ENCODE peak calls at places on chromosomes 12 and 14, in four cellular contexts. P is neuronal stem cell, F is GM23338, J is GM12878. A is an unnamed sample.

GRCh38 chr14:86766469-86766868 is 1226.5 kb downstream of the GALC start:
- DNase-seq in P (no peak), F (no peak), J (no peak), A (no peak)

GRCh38 chr14:86798330-86798729 is 1194.7 kb downstream of the GALC start:
- DNase-seq in P (no peak), F (no peak), J (no peak), A (no peak)

GRCh38 chr14:36818794-36819384 is 157.2 kb downstream of the PAX9 start:
- DNase-seq in P (peak; percentile 37), F (no peak), J (no peak), A (no peak)

GRCh38 chr12:65603428-65604351 is 220.6 kb upstream of the HMGA2 start:
- DNase-seq in P (no peak), F (peak; percentile 50), J (no peak), A (peak; percentile 44)

GRCh38 chr12:11785722-11786121 is 136.2 kb downstream of the ETV6 start:
- DNase-seq in P (no peak), F (no peak), J (no peak), A (no peak)

GRCh38 chr12:107131832-107132616 is 38.7 kb upstream of the CRY1 start:
- DNase-seq in P (peak; percentile 71), F (peak; percentile 93), J (no peak), A (peak; percentile 87)

GRCh38 chr14:24067133-24068082 is 4.0 kb upstream of the CPNE6 start:
- DNase-seq in P (no peak), F (no peak), J (no peak), A (peak; percentile 65)

GRCh38 chr14:33914676-33915516 is 36.0 kb downstream of the EGLN3 start:
- DNase-seq in P (no peak), F (no peak), J (no peak), A (no peak)

GRCh38 chr14:51472881-51473280 is 178.8 kb upstream of the FRMD6 start:
- DNase-seq in P (no peak), F (no peak), J (no peak), A (no peak)

GRCh38 chr14:91317381-91318313 is 73.1 kb upstream of the GPR68 start:
- DNase-seq in P (no peak), F (no peak), J (no peak), A (no peak)

GRCh38 chr14:91582761-91583160 is 72.7 kb upstream of the PPP4R3A start:
- DNase-seq in P (no peak), F (no peak), J (no peak), A (no peak)

GRCh38 chr12:70849265-70849960 is 71.1 kb downstream of the PTPRR start:
- DNase-seq in P (no peak), F (peak; percentile 46), J (no peak), A (no peak)

GRCh38 chr14:71776463-71777359 is 155.5 kb upstream of the RGS6 start:
- DNase-seq in P (no peak), F (peak; percentile 18), J (peak; percentile 25), A (peak; percentile 58)

GRCh38 chr12:1929241-1929984 is 11.0 kb upstream of the CACNA2D4 start:
- DNase-seq in P (no peak), F (no peak), J (no peak), A (no peak)

GRCh38 chr12:124913474-124914391 is 717 bp downstream of the UBC start:
- DNase-seq in P (no peak), F (peak; percentile 93), J (no peak), A (no peak)

GRCh38 chr14:52873694-52874093 is 77.2 kb downstream of the FERMT2 start:
- DNase-seq in P (no peak), F (no peak), J (no peak), A (peak; percentile 15)

GRCh38 chr14:52873096-52873495 is 77.8 kb downstream of the FERMT2 start:
- DNase-seq in P (no peak), F (peak; percentile 75), J (no peak), A (no peak)

GRCh38 chr14:52876311-52876710 is 74.5 kb downstream of the FERMT2 start:
- DNase-seq in P (no peak), F (peak; percentile 47), J (no peak), A (no peak)

GRCh38 chr14:52875707-52876106 is 75.1 kb downstream of the FERMT2 start:
- DNase-seq in P (no peak), F (no peak), J (no peak), A (no peak)

GRCh38 chr14:52874389-52874788 is 76.5 kb downstream of the FERMT2 start:
- DNase-seq in P (no peak), F (no peak), J (no peak), A (no peak)
- H3K4me2 ChIP-seq in P (no peak overlapping the region), F (peak overlapping the region; percentile 64), J (no peak overlapping the region), A (no peak overlapping the region)

GRCh38 chr12:68252077-68252476 is 1.3 kb downstream of the IL22 start:
- DNase-seq in P (no peak), F (no peak), J (no peak), A (no peak)

GRCh38 chr12:68246350-68246749 is 7.1 kb downstream of the IL22 start:
- DNase-seq in P (no peak), F (no peak), J (no peak), A (no peak)

GRCh38 chr12:68253504-68253903 is at the start of gene IL22:
- DNase-seq in P (no peak), F (no peak), J (no peak), A (no peak)

GRCh38 chr12:68247785-68248184 is 5.6 kb downstream of the IL22 start:
- DNase-seq in P (no peak), F (no peak), J (no peak), A (no peak)

GRCh38 chr12:68250454-68250853 is 3.0 kb downstream of the IL22 start:
- DNase-seq in P (peak; percentile 24), F (no peak), J (no peak), A (no peak)
- H3K4me2 ChIP-seq in P (no peak overlapping the region), F (no peak overlapping the region), J (no peak overlapping the region), A (no peak overlapping the region)

GRCh38 chr14:70254476-70254961 is 65.8 kb upstream of the SLC8A3 start:
- DNase-seq in P (peak; percentile 23), F (peak; percentile 59), J (no peak), A (no peak)
- H3K4me2 ChIP-seq in P (peak overlapping the region; percentile 53), F (peak overlapping the region; percentile 80), J (peak overlapping the region; percentile 7), A (peak overlapping the region; percentile 64)

DNA sequence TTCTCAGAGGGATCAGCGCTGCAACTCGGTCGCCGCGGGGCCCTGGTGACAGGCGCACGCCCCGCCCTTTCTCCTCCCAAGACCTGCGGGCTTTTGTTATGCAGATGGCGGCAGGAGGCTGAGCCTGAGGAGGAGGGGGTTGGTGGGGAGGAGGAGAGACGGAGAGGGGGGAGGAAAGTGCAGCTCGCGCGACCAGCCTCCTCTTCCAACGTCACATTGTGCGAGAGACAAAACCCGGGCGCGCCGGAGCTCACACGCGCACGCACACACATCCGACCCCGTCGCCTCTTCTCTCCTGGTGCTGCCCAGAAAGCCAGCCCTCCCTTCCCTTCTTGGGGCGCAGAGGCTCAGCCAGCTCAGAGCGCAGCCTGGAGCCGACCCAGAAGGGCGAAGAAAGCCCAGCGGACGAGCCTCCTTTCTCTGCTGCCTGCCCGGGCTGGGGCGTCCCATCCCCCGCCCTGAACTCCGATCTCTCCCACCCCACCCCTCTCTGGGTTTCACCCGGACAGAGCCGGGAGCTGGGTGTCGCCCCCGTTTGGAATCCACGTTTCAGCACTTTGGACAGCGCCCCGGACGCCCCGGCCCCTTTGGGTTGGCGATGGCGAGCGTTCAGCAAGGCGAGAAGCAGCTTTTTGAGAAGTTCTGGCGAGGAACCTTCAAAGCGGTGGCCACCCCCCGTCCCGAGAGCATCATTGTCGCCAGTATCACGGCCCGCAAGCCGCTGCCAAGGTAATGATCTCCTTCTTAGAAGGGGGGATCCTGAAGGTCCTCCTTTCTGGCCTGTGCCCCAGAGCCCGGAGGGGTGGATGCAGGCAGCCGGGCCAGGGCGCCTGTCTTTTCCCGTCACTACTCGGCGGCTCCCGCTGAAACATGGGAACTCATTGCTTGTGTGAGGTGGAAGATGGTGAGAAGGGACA is at the start of gene SRRM4:
- DNase-seq in P (peak; percentile 92), F (peak; percentile 95), J (no peak), A (no peak)
- H3K4me2 ChIP-seq in P (peak within 1 kb of the TSS; percentile 85), F (peak within 1 kb of the TSS; percentile 99), J (no peak within 1 kb of the TSS), A (no peak within 1 kb of the TSS)

GRCh38 chr12:47803196-47803875 is 16.4 kb downstream of the HDAC7 start:
- DNase-seq in P (no peak), F (no peak), J (no peak), A (no peak)
- H3K4me2 ChIP-seq in P (no peak overlapping the region), F (no peak overlapping the region), J (peak overlapping the region; percentile 13), A (no peak overlapping the region)

GRCh38 chr12:27814411-27814810 is 34.4 kb upstream of the MANSC4 start:
- DNase-seq in P (no peak), F (no peak), J (no peak), A (no peak)

GRCh38 chr12:27810756-27811155 is 30.7 kb upstream of the MANSC4 start:
- DNase-seq in P (no peak), F (no peak), J (no peak), A (no peak)

GRCh38 chr12:27814851-27815591 is 35.0 kb upstream of the MANSC4 start:
- DNase-seq in P (no peak), F (peak; percentile 25), J (no peak), A (no peak)

GRCh38 chr12:27808831-27809230 is 28.8 kb upstream of the MANSC4 start:
- DNase-seq in P (no peak), F (no peak), J (no peak), A (no peak)

DNA sequence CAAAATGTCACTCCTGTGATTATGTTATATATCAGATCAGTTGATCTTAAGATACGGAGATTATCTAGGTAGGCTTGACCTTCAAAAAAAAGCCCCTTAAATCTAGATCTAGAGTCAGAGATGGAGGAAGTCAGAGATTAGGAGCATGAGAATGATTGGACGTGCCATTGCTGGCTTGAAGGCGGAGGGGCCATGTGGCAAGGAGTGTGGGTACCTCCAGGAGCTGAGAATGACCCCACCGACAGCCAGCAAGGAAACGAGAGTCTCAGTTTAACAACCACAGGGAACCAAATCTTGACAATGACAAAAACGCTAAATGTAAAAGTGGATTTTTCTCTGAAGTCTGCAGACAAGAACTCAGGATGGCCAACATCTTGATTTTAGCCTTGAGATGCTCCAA is 32.5 kb upstream of the MANSC4 start:
- DNase-seq in P (no peak), F (no peak), J (no peak), A (no peak)
- H3K4me2 ChIP-seq in P (no peak overlapping the region), F (no peak overlapping the region), J (no peak overlapping the region), A (no peak overlapping the region)

GRCh38 chr12:22047495-22047894 is 1.5 kb downstream of the CMAS start:
- DNase-seq in P (no peak), F (no peak), J (no peak), A (no peak)

GRCh38 chr12:22046968-22047390 is 961 bp downstream of the CMAS start:
- DNase-seq in P (no peak), F (no peak), J (no peak), A (peak; percentile 63)

GRCh38 chr12:22042981-22043669 is 2.9 kb upstream of the CMAS start:
- DNase-seq in P (no peak), F (no peak), J (no peak), A (peak; percentile 87)

GRCh38 chr12:22046090-22046967 is at the start of gene CMAS:
- DNase-seq in P (peak; percentile 73), F (peak; percentile 89), J (peak; percentile 16), A (peak; percentile 91)

DNA sequence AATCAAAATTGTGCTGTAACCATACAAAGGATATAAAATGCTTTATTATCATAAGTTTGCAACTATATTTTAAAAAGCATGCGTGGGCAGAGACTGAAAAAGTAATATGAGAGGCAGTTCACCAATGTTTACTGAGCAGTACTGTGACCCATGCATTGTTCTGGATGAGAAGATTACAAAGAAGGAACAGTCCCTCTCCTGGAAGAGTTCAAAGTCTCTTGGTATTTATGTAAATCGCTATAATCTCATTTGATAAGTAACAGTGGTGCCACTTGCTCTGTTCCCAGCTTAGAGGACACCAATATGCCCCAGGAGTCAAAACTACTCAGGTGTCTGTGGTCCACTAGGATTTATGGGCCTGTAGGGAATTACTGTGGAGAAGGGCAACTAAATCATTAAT is 2.1 kb upstream of the CMAS start:
- DNase-seq in P (no peak), F (no peak), J (no peak), A (no peak)
- H3K4me2 ChIP-seq in P (no peak overlapping the region), F (no peak overlapping the region), J (no peak overlapping the region), A (no peak overlapping the region)